ENCODE peak calls at places on chromosomes 5 and 9, in eight cellular contexts. H is NB4; T is CD8-positive, alpha-beta T cell; N is heart left ventricle; E is fibroblast of lung; W is pancreas; S is GM12865; Q is H9. K is an unnamed sample.
A peak's percentile ranks its signal among the peaks of the same experiment; 100 is the strongest.

GRCh38 chr5:54159153-54159836 is 151.1 kb downstream of the ARL15 start:
- DNase-seq in N (no peak), E (peak; percentile 14), Q (no peak), W (no peak), T (no peak), S (no peak), H (peak; percentile 84), K (no peak)

GRCh38 chr5:36881807-36882206 is 5.2 kb downstream of the NIPBL start:
- DNase-seq in W (no peak), E (no peak), S (no peak), Q (no peak), N (no peak), H (no peak), T (no peak), K (no peak)

GRCh38 chr9:105672711-105673234 is 10.5 kb downstream of the TAL2 start:
- DNase-seq in S (peak; percentile 12), N (no peak), Q (no peak), H (peak; percentile 82), E (no peak), T (no peak), W (no peak), K (no peak)

GRCh38 chr9:15936316-15936869 is 383.6 kb downstream of the CCDC171 start:
- DNase-seq in S (no peak), T (no peak), Q (no peak), E (peak; percentile 52), W (no peak), N (peak; percentile 25), H (no peak), K (no peak)

GRCh38 chr5:55160493-55161209 is 680 bp downstream of the GPX8 start:
- DNase-seq in N (peak; percentile 56), E (peak; percentile 96), Q (peak; percentile 50), H (no peak), W (peak; percentile 47), T (no peak), S (no peak), K (peak; percentile 87)

GRCh38 chr5:28743362-28743761 is 1705.0 kb upstream of the CDH9 start:
- DNase-seq in N (no peak), H (no peak), E (no peak), W (no peak), T (no peak), S (no peak), Q (no peak), K (no peak)

GRCh38 chr9:21789541-21790037 is 12.8 kb upstream of the MTAP start:
- DNase-seq in H (no peak), E (peak; percentile 95), T (peak; percentile 67), N (peak; percentile 44), S (peak; percentile 86), W (peak; percentile 64), Q (peak; percentile 45), K (no peak)

GRCh38 chr5:180139731-180140626 is 68.4 kb upstream of the RNF130 start:
- DNase-seq in H (no peak), S (no peak), Q (no peak), W (peak; percentile 5), T (peak; percentile 38), N (no peak), E (no peak), K (peak; percentile 79)

GRCh38 chr5:154194348-154195329 is 4.1 kb downstream of the GALNT10 start:
- DNase-seq in T (no peak), H (no peak), W (no peak), Q (peak; percentile 71), N (no peak), S (no peak), E (peak; percentile 52), K (no peak)

GRCh38 chr9:72280913-72281500 is 84.0 kb downstream of the ZFAND5 start:
- DNase-seq in S (peak; percentile 87), Q (peak; percentile 78), W (peak; percentile 75), E (peak; percentile 74), H (peak; percentile 65), N (peak; percentile 60), T (peak; percentile 79), K (peak; percentile 86)

GRCh38 chr9:136170291-136170901 is 34.5 kb downstream of the LHX3 start:
- DNase-seq in T (peak; percentile 60), N (no peak), S (peak; percentile 50), H (peak; percentile 45), Q (peak; percentile 70), E (peak; percentile 12), W (peak; percentile 64), K (no peak)

GRCh38 chr5:173907686-173908371 is 19.7 kb downstream of the CPEB4 start:
- DNase-seq in Q (no peak), E (no peak), N (no peak), W (no peak), T (no peak), S (no peak), H (no peak), K (no peak)

GRCh38 chr9:108184941-108185340 is 670.8 kb downstream of the ACTL7B start:
- DNase-seq in W (no peak), S (no peak), Q (no peak), E (no peak), T (no peak), N (no peak), H (no peak), K (no peak)
- TF ChIP-seq CTCF in W (no peak), S (no peak), Q (no peak), E (no peak), T (no peak), N (no peak), H (no peak), K (no peak)

DNA sequence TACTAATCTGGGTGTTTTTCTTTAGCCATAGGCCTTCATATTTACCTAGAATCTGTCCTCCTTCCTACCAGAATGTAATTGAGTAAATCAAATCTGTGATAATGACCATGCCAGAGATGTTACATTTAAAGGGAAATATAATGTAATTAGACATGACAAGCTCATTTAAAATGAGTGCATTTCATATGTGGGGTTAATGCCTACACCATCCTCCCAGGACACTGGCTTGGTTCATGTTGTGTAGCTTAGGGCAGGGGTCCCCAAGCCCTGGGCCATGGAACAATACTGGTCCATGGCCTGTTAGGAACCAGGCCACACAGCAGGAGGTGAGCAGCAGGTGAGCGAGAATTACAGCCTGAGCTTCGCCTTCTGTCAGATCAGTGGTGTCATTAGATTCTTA is 276.9 kb upstream of the DAP start:
- DNase-seq in Q (no peak), H (no peak), T (no peak), S (no peak), W (no peak), N (no peak), E (no peak), K (no peak)
- TF ChIP-seq CTCF in Q (no peak), H (no peak), T (no peak), S (no peak), W (no peak), N (no peak), E (no peak), K (no peak)

GRCh38 chr9:69193685-69194032 is 19.6 kb downstream of the TJP2 start:
- DNase-seq in H (no peak), Q (no peak), N (no peak), E (no peak), W (no peak), S (no peak), T (no peak), K (no peak)
- TF ChIP-seq CTCF in H (no peak), Q (no peak), N (no peak), E (peak; percentile 18), W (no peak), S (no peak), T (no peak), K (no peak)

DNA sequence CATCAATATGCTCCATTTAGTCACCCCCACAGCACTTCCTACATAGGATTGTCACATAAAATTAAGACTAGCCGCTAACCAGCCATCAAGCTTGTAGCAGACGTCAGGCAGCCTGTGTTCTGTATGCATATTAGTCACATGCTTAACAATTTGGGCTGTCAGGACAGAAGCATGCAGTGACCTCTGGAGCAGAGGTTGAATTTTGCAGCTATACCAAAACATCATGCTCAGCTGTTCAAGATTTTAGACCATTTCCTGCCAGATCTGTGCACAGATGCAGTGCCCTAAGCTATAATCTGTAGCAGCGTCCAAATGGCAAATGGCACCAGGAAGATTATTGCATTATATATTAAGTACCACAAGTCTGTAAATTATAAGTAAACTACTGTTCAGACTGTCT is 197.3 kb upstream of the ISL1 start:
- DNase-seq in N (no peak), S (no peak), H (no peak), T (no peak), Q (no peak), E (no peak), W (no peak), K (no peak)
- TF ChIP-seq CTCF in N (no peak), S (no peak), H (no peak), T (no peak), Q (no peak), E (no peak), W (no peak), K (no peak)

GRCh38 chr9:113997610-113998009 is 80.5 kb downstream of the AMBP start:
- DNase-seq in Q (peak; percentile 8), S (no peak), H (no peak), W (peak; percentile 5), T (peak; percentile 11), N (no peak), E (no peak), K (peak; percentile 70)

GRCh38 chr9:114000063-114000454 is 78.0 kb downstream of the AMBP start:
- DNase-seq in S (no peak), W (no peak), T (peak; percentile 13), H (no peak), Q (peak; percentile 9), N (no peak), E (no peak), K (no peak)

GRCh38 chr9:113998114-113998513 is 80.0 kb downstream of the AMBP start:
- DNase-seq in H (no peak), N (no peak), W (peak; percentile 6), S (no peak), Q (peak; percentile 12), E (no peak), T (no peak), K (peak; percentile 77)

GRCh38 chr9:113999256-114000062 is 78.6 kb downstream of the AMBP start:
- DNase-seq in T (peak; percentile 39), S (no peak), Q (peak; percentile 14), N (no peak), E (no peak), H (no peak), W (peak; percentile 7), K (peak; percentile 74)

DNA sequence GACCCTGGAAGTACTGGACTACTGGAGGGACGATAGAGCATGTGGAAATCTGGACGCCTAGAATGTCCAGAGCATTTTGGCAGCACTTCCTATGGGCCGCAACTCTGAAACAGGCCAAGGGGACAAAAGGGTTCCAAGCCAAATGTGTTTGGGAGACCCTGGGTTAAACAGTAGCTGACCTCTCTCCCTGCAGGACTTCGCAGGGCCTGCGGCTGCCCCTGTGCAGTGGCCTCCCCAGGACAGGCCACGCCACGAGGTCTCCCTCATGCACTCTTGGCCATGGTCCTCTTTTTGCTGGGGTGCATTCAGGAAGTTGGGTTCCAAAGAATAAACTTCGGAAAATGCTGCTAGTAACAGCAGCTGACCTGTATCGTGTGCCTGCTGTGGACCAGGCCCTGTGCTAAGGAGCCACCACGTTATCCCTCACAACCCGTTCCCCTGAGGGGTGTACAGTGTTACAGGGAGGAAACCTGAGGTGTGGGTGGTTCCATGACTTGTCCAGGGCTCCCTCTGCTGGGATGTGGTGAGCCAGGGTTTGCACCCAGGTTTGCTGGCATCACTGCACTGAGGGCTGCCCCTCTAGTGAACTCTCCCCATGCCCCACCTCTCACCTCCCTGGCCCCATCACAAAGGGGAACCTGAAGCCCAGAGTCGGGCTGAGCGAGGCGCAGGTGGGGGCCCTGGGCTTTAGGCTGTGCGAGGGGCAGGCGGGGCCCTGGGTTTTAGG is 79.4 kb downstream of the AMBP start:
- DNase-seq in S (no peak), Q (peak; percentile 33), W (no peak), H (peak; percentile 15), E (peak; percentile 18), N (no peak), T (peak; percentile 43), K (peak; percentile 78)
- TF ChIP-seq CTCF in S (no peak), Q (peak; percentile 39), W (no peak), H (peak; percentile 5), E (peak; percentile 43), N (no peak), T (no peak), K (peak; percentile 42)

K was measured in osteocyte.